ENCODE peak calls at places on chromosome 1, in eight cellular contexts. One of them, this sample, is unnamed.

GRCh38 chr1:150815871-150816270 is 7.8 kb upstream of the CTSK start:
- DNase-seq in endothelial cell: no peak
- DNase-seq in stimulated activated CD4-positive, alpha-beta T cell treated with anti-CD3 and anti-CD28 coated beads, Interleukin-1b, Interleukin-23, amount 100 ng/mL, for 1 hour: no peak
- DNase-seq in non-pigmented ciliary epithelial cell: no peak
- DNase-seq in heart left ventricle: no peak
- DNase-seq in effector memory CD4-positive, alpha-beta T cell: no peak
- DNase-seq in stimulated activated CD8-positive, alpha-beta memory T cell treated with anti-CD3 and anti-CD28 coated beads, Interleukin-7, amount 100 ng/mL, for 48 hours: no peak
- DNase-seq in WTC11: no peak
- DNase-seq in this sample: no peak

GRCh38 chr1:210230149-210230695 is 2.4 kb upstream of the SERTAD4 start:
- DNase-seq in WTC11: no peak
- DNase-seq in non-pigmented ciliary epithelial cell: no peak
- DNase-seq in heart left ventricle: no peak
- DNase-seq in effector memory CD4-positive, alpha-beta T cell: no peak
- DNase-seq in stimulated activated CD8-positive, alpha-beta memory T cell treated with anti-CD3 and anti-CD28 coated beads, Interleukin-7, amount 100 ng/mL, for 48 hours: no peak
- DNase-seq in endothelial cell: no peak
- DNase-seq in stimulated activated CD4-positive, alpha-beta T cell treated with anti-CD3 and anti-CD28 coated beads, Interleukin-1b, Interleukin-23, amount 100 ng/mL, for 1 hour: no peak
- DNase-seq in this sample: no peak

GRCh38 chr1:6221210-6221784 is 14.5 kb downstream of the ICMT start:
- DNase-seq in endothelial cell: no peak
- DNase-seq in WTC11: no peak
- DNase-seq in heart left ventricle: no peak
- DNase-seq in non-pigmented ciliary epithelial cell: no peak
- DNase-seq in stimulated activated CD8-positive, alpha-beta memory T cell treated with anti-CD3 and anti-CD28 coated beads, Interleukin-7, amount 100 ng/mL, for 48 hours: no peak
- DNase-seq in effector memory CD4-positive, alpha-beta T cell: no peak
- DNase-seq in stimulated activated CD4-positive, alpha-beta T cell treated with anti-CD3 and anti-CD28 coated beads, Interleukin-1b, Interleukin-23, amount 100 ng/mL, for 1 hour: no peak
- DNase-seq in this sample: no peak

GRCh38 chr1:18942340-18942739 is 14.1 kb downstream of the IFFO2 start:
- DNase-seq in endothelial cell: no peak
- DNase-seq in effector memory CD4-positive, alpha-beta T cell: no peak
- DNase-seq in non-pigmented ciliary epithelial cell: no peak
- DNase-seq in stimulated activated CD4-positive, alpha-beta T cell treated with anti-CD3 and anti-CD28 coated beads, Interleukin-1b, Interleukin-23, amount 100 ng/mL, for 1 hour: no peak
- DNase-seq in heart left ventricle: no peak
- DNase-seq in WTC11: no peak
- DNase-seq in stimulated activated CD8-positive, alpha-beta memory T cell treated with anti-CD3 and anti-CD28 coated beads, Interleukin-7, amount 100 ng/mL, for 48 hours: no peak
- DNase-seq in this sample: peak; percentile 70

GRCh38 chr1:201882665-201883132 is 6.0 kb upstream of the SHISA4 start:
- DNase-seq in endothelial cell: no peak
- DNase-seq in WTC11: no peak
- DNase-seq in effector memory CD4-positive, alpha-beta T cell: no peak
- DNase-seq in stimulated activated CD4-positive, alpha-beta T cell treated with anti-CD3 and anti-CD28 coated beads, Interleukin-1b, Interleukin-23, amount 100 ng/mL, for 1 hour: no peak
- DNase-seq in non-pigmented ciliary epithelial cell: no peak
- DNase-seq in stimulated activated CD8-positive, alpha-beta memory T cell treated with anti-CD3 and anti-CD28 coated beads, Interleukin-7, amount 100 ng/mL, for 48 hours: no peak
- DNase-seq in heart left ventricle: no peak
- DNase-seq in this sample: peak; percentile 32

GRCh38 chr1:53346814-53347176 is 18.9 kb upstream of the LRP8 start:
- DNase-seq in stimulated activated CD4-positive, alpha-beta T cell treated with anti-CD3 and anti-CD28 coated beads, Interleukin-1b, Interleukin-23, amount 100 ng/mL, for 1 hour: no peak
- DNase-seq in WTC11: no peak
- DNase-seq in non-pigmented ciliary epithelial cell: no peak
- DNase-seq in stimulated activated CD8-positive, alpha-beta memory T cell treated with anti-CD3 and anti-CD28 coated beads, Interleukin-7, amount 100 ng/mL, for 48 hours: no peak
- DNase-seq in effector memory CD4-positive, alpha-beta T cell: no peak
- DNase-seq in endothelial cell: no peak
- DNase-seq in heart left ventricle: no peak
- DNase-seq in this sample: no peak

GRCh38 chr1:93882269-93882668 is 3.3 kb upstream of the DNTTIP2 start:
- DNase-seq in non-pigmented ciliary epithelial cell: no peak
- DNase-seq in heart left ventricle: no peak
- DNase-seq in stimulated activated CD8-positive, alpha-beta memory T cell treated with anti-CD3 and anti-CD28 coated beads, Interleukin-7, amount 100 ng/mL, for 48 hours: no peak
- DNase-seq in endothelial cell: no peak
- DNase-seq in stimulated activated CD4-positive, alpha-beta T cell treated with anti-CD3 and anti-CD28 coated beads, Interleukin-1b, Interleukin-23, amount 100 ng/mL, for 1 hour: no peak
- DNase-seq in WTC11: no peak
- DNase-seq in effector memory CD4-positive, alpha-beta T cell: no peak
- DNase-seq in this sample: no peak

GRCh38 chr1:165481820-165482532 is 37.0 kb upstream of the RXRG start:
- DNase-seq in stimulated activated CD8-positive, alpha-beta memory T cell treated with anti-CD3 and anti-CD28 coated beads, Interleukin-7, amount 100 ng/mL, for 48 hours: no peak
- DNase-seq in non-pigmented ciliary epithelial cell: peak; percentile 70
- DNase-seq in stimulated activated CD4-positive, alpha-beta T cell treated with anti-CD3 and anti-CD28 coated beads, Interleukin-1b, Interleukin-23, amount 100 ng/mL, for 1 hour: no peak
- DNase-seq in effector memory CD4-positive, alpha-beta T cell: no peak
- DNase-seq in WTC11: no peak
- DNase-seq in endothelial cell: no peak
- DNase-seq in heart left ventricle: peak; percentile 58
- DNase-seq in this sample: peak; percentile 82

GRCh38 chr1:36857761-36858160 is 176.6 kb downstream of the GRIK3 start:
- DNase-seq in stimulated activated CD4-positive, alpha-beta T cell treated with anti-CD3 and anti-CD28 coated beads, Interleukin-1b, Interleukin-23, amount 100 ng/mL, for 1 hour: no peak
- DNase-seq in non-pigmented ciliary epithelial cell: no peak
- DNase-seq in endothelial cell: no peak
- DNase-seq in stimulated activated CD8-positive, alpha-beta memory T cell treated with anti-CD3 and anti-CD28 coated beads, Interleukin-7, amount 100 ng/mL, for 48 hours: no peak
- DNase-seq in WTC11: no peak
- DNase-seq in heart left ventricle: no peak
- DNase-seq in effector memory CD4-positive, alpha-beta T cell: no peak
- DNase-seq in this sample: no peak

GRCh38 chr1:9181176-9181906 is 52.4 kb upstream of the GPR157 start:
- DNase-seq in effector memory CD4-positive, alpha-beta T cell: peak; percentile 47
- DNase-seq in stimulated activated CD8-positive, alpha-beta memory T cell treated with anti-CD3 and anti-CD28 coated beads, Interleukin-7, amount 100 ng/mL, for 48 hours: peak; percentile 46
- DNase-seq in endothelial cell: peak; percentile 93
- DNase-seq in non-pigmented ciliary epithelial cell: no peak
- DNase-seq in WTC11: peak; percentile 89
- DNase-seq in stimulated activated CD4-positive, alpha-beta T cell treated with anti-CD3 and anti-CD28 coated beads, Interleukin-1b, Interleukin-23, amount 100 ng/mL, for 1 hour: peak; percentile 65
- DNase-seq in heart left ventricle: peak; percentile 67
- DNase-seq in this sample: peak; percentile 69

GRCh38 chr1:225343618-225344017 is 84.2 kb downstream of the LBR start:
- DNase-seq in WTC11: no peak
- DNase-seq in endothelial cell: no peak
- DNase-seq in stimulated activated CD4-positive, alpha-beta T cell treated with anti-CD3 and anti-CD28 coated beads, Interleukin-1b, Interleukin-23, amount 100 ng/mL, for 1 hour: no peak
- DNase-seq in non-pigmented ciliary epithelial cell: no peak
- DNase-seq in heart left ventricle: no peak
- DNase-seq in effector memory CD4-positive, alpha-beta T cell: no peak
- DNase-seq in stimulated activated CD8-positive, alpha-beta memory T cell treated with anti-CD3 and anti-CD28 coated beads, Interleukin-7, amount 100 ng/mL, for 48 hours: no peak
- DNase-seq in this sample: peak; percentile 39

GRCh38 chr1:88595355-88595754 is 88.7 kb upstream of the PKN2 start:
- DNase-seq in non-pigmented ciliary epithelial cell: no peak
- DNase-seq in heart left ventricle: no peak
- DNase-seq in endothelial cell: no peak
- DNase-seq in effector memory CD4-positive, alpha-beta T cell: no peak
- DNase-seq in stimulated activated CD4-positive, alpha-beta T cell treated with anti-CD3 and anti-CD28 coated beads, Interleukin-1b, Interleukin-23, amount 100 ng/mL, for 1 hour: no peak
- DNase-seq in stimulated activated CD8-positive, alpha-beta memory T cell treated with anti-CD3 and anti-CD28 coated beads, Interleukin-7, amount 100 ng/mL, for 48 hours: no peak
- DNase-seq in WTC11: no peak
- DNase-seq in this sample: peak; percentile 73

GRCh38 chr1:215484111-215484914 is 82.8 kb upstream of the KCTD3 start:
- DNase-seq in endothelial cell: no peak
- DNase-seq in effector memory CD4-positive, alpha-beta T cell: no peak
- DNase-seq in non-pigmented ciliary epithelial cell: no peak
- DNase-seq in stimulated activated CD4-positive, alpha-beta T cell treated with anti-CD3 and anti-CD28 coated beads, Interleukin-1b, Interleukin-23, amount 100 ng/mL, for 1 hour: no peak
- DNase-seq in heart left ventricle: no peak
- DNase-seq in WTC11: no peak
- DNase-seq in stimulated activated CD8-positive, alpha-beta memory T cell treated with anti-CD3 and anti-CD28 coated beads, Interleukin-7, amount 100 ng/mL, for 48 hours: no peak
- DNase-seq in this sample: no peak

GRCh38 chr1:175479521-175480342 is 263.7 kb downstream of the TNR start:
- DNase-seq in endothelial cell: no peak
- DNase-seq in stimulated activated CD4-positive, alpha-beta T cell treated with anti-CD3 and anti-CD28 coated beads, Interleukin-1b, Interleukin-23, amount 100 ng/mL, for 1 hour: no peak
- DNase-seq in effector memory CD4-positive, alpha-beta T cell: no peak
- DNase-seq in stimulated activated CD8-positive, alpha-beta memory T cell treated with anti-CD3 and anti-CD28 coated beads, Interleukin-7, amount 100 ng/mL, for 48 hours: no peak
- DNase-seq in heart left ventricle: no peak
- DNase-seq in WTC11: no peak
- DNase-seq in non-pigmented ciliary epithelial cell: peak; percentile 36
- DNase-seq in this sample: no peak